ENCODE peak calls at places on chromosomes 4 and X, in six cellular contexts. P is left ventricle myocardium inferior, O is cardiac muscle cell, S is mammary epithelial cell, M is stomach, V is WERI-Rb-1. R is an unnamed sample. For H3K36me3, the result is how much of the 10 kb centered on the place peaks cover.

GRCh38 chrX:41885724-41886123 is 37.6 kb downstream of the CASK start:
- DNase-seq in P (no peak), O (no peak), S (no peak), M (no peak), V (no peak), R (no peak)

GRCh38 chr4:118398226-118399090 is 45.7 kb upstream of the PRSS12 start:
- DNase-seq in P (no peak), O (no peak), S (no peak), M (no peak), V (no peak), R (no peak)

GRCh38 chr4:5750052-5750950 is 39.3 kb downstream of the EVC start:
- DNase-seq in P (no peak), O (no peak), S (no peak), M (no peak), V (no peak), R (no peak)

GRCh38 chr4:77956917-77957316 is 94.3 kb downstream of the MRPL1 start:
- DNase-seq in P (no peak), O (no peak), S (no peak), M (no peak), V (no peak), R (no peak)

GRCh38 chrX:23888887-23889501 is 18.7 kb downstream of the APOO start:
- DNase-seq in P (no peak), O (no peak), S (no peak), M (no peak), V (no peak), R (no peak)

GRCh38 chr4:27149541-27150212 is 289.0 kb downstream of the STIM2 start:
- DNase-seq in P (no peak), O (no peak), S (peak), M (no peak), V (no peak), R (no peak)

GRCh38 chrX:44343412-44343942 is at the start of gene EFHC2:
- DNase-seq in P (peak), O (peak), S (no peak), M (peak), V (peak), R (peak)

GRCh38 chr4:118816538-118817177 is 19.3 kb downstream of the SEC24D start:
- DNase-seq in P (no peak), O (no peak), S (peak), M (no peak), V (no peak), R (no peak)

GRCh38 chrX:131783555-131784338 is 239.4 kb upstream of the STK26 start:
- DNase-seq in P (no peak), O (no peak), S (peak), M (peak), V (peak), R (peak)

GRCh38 chr4:142817442-142817841 is 28.7 kb downstream of the INPP4B start:
- DNase-seq in P (no peak), O (no peak), S (peak), M (no peak), V (peak), R (no peak)

GRCh38 chrX:50988649-50989048 is 78.1 kb downstream of the BMP15 start:
- DNase-seq in P (no peak), O (peak), S (peak), M (no peak), V (peak), R (no peak)

GRCh38 chrX:69285881-69286545 is 120.8 kb upstream of the PJA1 start:
- DNase-seq in P (peak), O (peak), S (peak), M (peak), V (peak), R (peak)

GRCh38 chr4:72604324-72604723 is 35.3 kb upstream of the ADAMTS3 start:
- DNase-seq in P (no peak), O (no peak), S (peak), M (no peak), V (no peak), R (no peak)

GRCh38 chr4:13940921-13941320 is 313.4 kb upstream of the BOD1L1 start:
- DNase-seq in P (no peak), O (no peak), S (no peak), M (no peak), V (no peak), R (peak)

GRCh38 chr4:98929341-98930267 is 671 bp upstream of the EIF4E start:
- DNase-seq in P (peak), O (no peak), S (peak), M (peak), V (peak), R (peak)

GRCh38 chrX:46407036-46407752 is 138.0 kb downstream of the ZNF674 start:
- DNase-seq in P (no peak), O (no peak), S (no peak), M (no peak), V (no peak), R (no peak)

GRCh38 chr4:8141935-8142334 is 16.7 kb downstream of the ABLIM2 start:
- DNase-seq in P (peak), O (no peak), S (no peak), M (no peak), V (no peak), R (no peak)

GRCh38 chrX:70476934-70477733 is 32.5 kb downstream of the DLG3 start:
- DNase-seq in P (no peak), O (no peak), S (peak), M (peak), V (peak), R (peak)

GRCh38 chr4:54100607-54101189 is 735 bp downstream of the GSX2 start:
- DNase-seq in P (no peak), O (no peak), S (no peak), M (no peak), V (no peak), R (no peak)

GRCh38 chr4:2961411-2962098 is 1.7 kb downstream of the NOP14 start:
- DNase-seq in P (no peak), O (no peak), S (no peak), M (no peak), V (no peak), R (peak)

GRCh38 chr4:150949943-150950342 is 65.1 kb downstream of the LRBA start:
- DNase-seq in P (no peak), O (no peak), S (no peak), M (no peak), V (no peak), R (no peak)

GRCh38 chr4:163542275-163542674 is 47.8 kb downstream of the TMA16 start:
- DNase-seq in P (no peak), O (no peak), S (peak), M (no peak), V (no peak), R (no peak)

GRCh38 chrX:9847071-9847470 is 60.8 kb downstream of the SHROOM2 start:
- DNase-seq in P (no peak), O (peak), S (no peak), M (no peak), V (no peak), R (no peak)

GRCh38 chrX:20029728-20030127 is 38.9 kb upstream of the BCLAF3 start:
- DNase-seq in P (no peak), O (no peak), S (no peak), M (peak), V (no peak), R (peak)

GRCh38 chrX:108484251-108484650 is 44.6 kb downstream of the COL4A5 start:
- DNase-seq in P (no peak), O (no peak), S (peak), M (no peak), V (no peak), R (no peak)

GRCh38 chr4:185282968-185283367 is 73.6 kb downstream of the SNX25 start:
- DNase-seq in P (no peak), O (no peak), S (no peak), M (no peak), V (peak), R (no peak)

GRCh38 chrX:110665223-110665622 is 130.4 kb downstream of the CHRDL1 start:
- DNase-seq in P (no peak), O (no peak), S (no peak), M (no peak), V (no peak), R (no peak)

GRCh38 chr4:176380352-176381157 is 60.8 kb downstream of the SPCS3 start:
- DNase-seq in P (no peak), O (no peak), S (no peak), M (no peak), V (no peak), R (no peak)

GRCh38 chrX:77918568-77918967 is 8.1 kb downstream of the ATP7A start:
- DNase-seq in P (no peak), O (no peak), S (peak), M (no peak), V (no peak), R (no peak)

GRCh38 chr4:188246488-188246887 is 107.2 kb downstream of the TRIML1 start:
- DNase-seq in P (no peak), O (no peak), S (no peak), M (no peak), V (no peak), R (no peak)

GRCh38 chrX:65635371-65635770 is 32.1 kb upstream of the MSN start:
- DNase-seq in P (peak), O (peak), S (no peak), M (no peak), V (no peak), R (no peak)

GRCh38 chr4:36133658-36134057 is 110.7 kb downstream of the ARAP2 start:
- DNase-seq in P (no peak), O (no peak), S (no peak), M (no peak), V (no peak), R (no peak)

GRCh38 chr4:81724925-81725329 is 253.2 kb upstream of the RASGEF1B start:
- DNase-seq in P (peak), O (no peak), S (peak), M (peak), V (no peak), R (no peak)
- TF ChIP-seq CTCF in P (no peak), O (no peak), S (no peak), M (no peak), V (no peak), R (no peak)

DNA sequence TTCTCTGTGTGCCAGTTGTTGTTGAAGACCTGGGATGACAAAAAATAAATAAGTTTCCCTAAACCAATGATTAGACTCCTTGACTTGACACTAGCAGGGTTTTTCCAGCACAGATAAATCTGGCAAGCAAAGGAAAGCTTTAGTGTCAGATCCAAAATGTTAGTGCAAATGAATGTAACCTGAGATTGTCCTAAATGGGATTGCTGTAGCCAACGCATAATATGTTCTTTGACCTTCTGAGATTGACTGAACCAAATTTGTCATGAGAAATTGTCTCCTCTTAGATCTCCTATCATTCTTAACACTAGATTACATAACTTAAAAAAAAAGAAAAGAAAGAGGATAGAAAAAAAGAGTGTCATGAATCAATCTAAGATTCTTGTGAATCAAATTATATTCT is 196.5 kb downstream of the RELL1 start:
- DNase-seq in P (no peak), O (no peak), S (no peak), M (no peak), V (no peak), R (no peak)
- H3K27ac ChIP-seq in P (no peak), O (no peak), S (no peak), M (peak), V (no peak), R (peak)

GRCh38 chr4:83074086-83074704 is 39.2 kb downstream of the COPS4 start:
- DNase-seq in P (no peak), O (peak), S (peak), M (no peak), V (peak), R (no peak)

GRCh38 chr4:83071116-83071515 is 36.1 kb downstream of the COPS4 start:
- DNase-seq in P (no peak), O (no peak), S (no peak), M (no peak), V (no peak), R (no peak)

GRCh38 chr4:83075696-83076095 is 38.8 kb downstream of the PLAC8 start:
- DNase-seq in P (no peak), O (no peak), S (no peak), M (no peak), V (no peak), R (no peak)

GRCh38 chr4:83075271-83075670 is 39.3 kb downstream of the PLAC8 start:
- DNase-seq in P (no peak), O (no peak), S (no peak), M (no peak), V (no peak), R (no peak)
- H3K36me3 ChIP-seq in P (under half), O (under half), S (under half), M (under half), V (under half), R (under half)

GRCh38 chr4:186669159-186669720 is 54.4 kb downstream of the FAT1 start:
- DNase-seq in P (no peak), O (peak), S (peak), M (no peak), V (no peak), R (no peak)
- TF ChIP-seq CTCF in P (peak), O (peak), S (peak), M (peak), V (no peak), R (peak)

GRCh38 chr4:85824166-85824945 is 349.4 kb downstream of the ARHGAP24 start:
- DNase-seq in P (no peak), O (no peak), S (peak), M (no peak), V (no peak), R (no peak)
- H3K27ac ChIP-seq in P (peak), O (no peak), S (no peak), M (peak), V (no peak), R (no peak)

DNA sequence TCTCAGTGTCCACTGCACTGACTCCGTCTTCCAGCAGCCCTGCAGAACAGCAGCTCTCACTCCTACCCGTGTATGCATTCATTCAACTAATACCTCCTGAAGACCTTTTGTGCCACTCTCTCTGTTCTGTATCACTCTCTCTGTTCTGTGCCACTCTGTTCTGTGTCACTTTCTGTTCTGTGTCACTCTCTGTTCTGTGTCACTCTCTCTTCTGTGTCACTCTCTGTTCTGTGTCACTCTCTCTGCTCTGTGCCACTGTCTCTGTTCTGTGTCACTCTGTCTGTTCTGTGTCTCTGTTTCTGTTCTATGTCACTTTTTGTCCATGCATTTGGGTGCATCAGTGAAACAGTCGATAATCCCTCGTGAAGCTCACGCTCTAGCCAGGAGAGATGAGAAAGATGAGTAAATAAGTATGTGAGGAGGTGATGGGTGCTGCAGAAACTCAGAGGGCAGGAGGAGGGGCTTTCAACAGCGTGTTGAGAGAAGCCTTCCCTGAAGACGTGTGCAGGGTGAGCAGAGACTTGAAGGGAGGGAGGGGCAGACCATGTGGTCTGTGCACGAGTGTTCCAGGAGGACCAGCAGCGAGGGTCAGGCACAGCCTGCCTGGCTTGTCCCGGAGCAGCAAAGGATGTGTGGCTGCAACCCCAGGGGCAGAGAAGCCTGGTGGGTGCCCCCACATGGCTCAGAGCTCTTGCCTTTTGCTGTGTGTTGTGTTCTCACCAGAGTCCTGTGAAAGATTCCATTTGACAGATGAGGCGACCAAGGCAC is 8.9 kb downstream of the PIGG start:
- DNase-seq in P (no peak), O (no peak), S (no peak), M (no peak), V (no peak), R (no peak)
- H3K36me3 ChIP-seq in P (half or more), O (under half), S (under half), M (under half), V (half or more), R (under half)

DNA sequence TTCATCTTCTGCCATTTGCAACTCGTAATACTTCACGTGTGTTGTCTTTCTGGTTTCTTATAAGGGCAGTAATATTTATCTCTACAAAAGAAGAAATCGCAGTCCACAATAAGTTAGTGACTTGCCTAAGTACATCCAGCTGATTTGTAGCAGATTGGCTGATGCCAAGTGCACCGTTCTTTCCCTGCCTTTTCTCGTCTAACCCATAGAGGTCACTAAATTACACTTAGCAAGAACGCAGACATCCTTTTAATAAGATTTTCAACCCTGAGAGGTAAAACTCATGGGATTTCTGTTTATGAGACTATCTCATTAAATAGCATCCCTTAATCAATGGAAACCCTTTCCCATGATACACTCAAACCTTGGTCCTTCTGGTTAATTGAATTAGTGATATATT is 408.6 kb upstream of the ACTRT1 start:
- DNase-seq in P (no peak), O (no peak), S (no peak), M (no peak), V (no peak), R (no peak)
- TF ChIP-seq CTCF in P (no peak), O (no peak), S (peak), M (no peak), V (peak), R (no peak)

GRCh38 chrX:39065051-39065871 is 264.0 kb downstream of the MID1IP1 start:
- DNase-seq in P (no peak), O (peak), S (no peak), M (no peak), V (peak), R (no peak)

GRCh38 chrX:39063037-39063436 is 261.8 kb downstream of the MID1IP1 start:
- DNase-seq in P (no peak), O (no peak), S (no peak), M (peak), V (no peak), R (peak)

GRCh38 chrX:39067866-39068265 is 266.6 kb downstream of the MID1IP1 start:
- DNase-seq in P (no peak), O (no peak), S (no peak), M (no peak), V (no peak), R (no peak)

GRCh38 chrX:39059866-39060265 is 258.6 kb downstream of the MID1IP1 start:
- DNase-seq in P (no peak), O (no peak), S (no peak), M (no peak), V (no peak), R (no peak)

GRCh38 chrX:39063702-39064101 is 262.4 kb downstream of the MID1IP1 start:
- DNase-seq in P (no peak), O (no peak), S (no peak), M (no peak), V (no peak), R (peak)
- H3K27ac ChIP-seq in P (no peak), O (no peak), S (no peak), M (peak), V (no peak), R (no peak)

R was measured in pancreas.